ENCODE peak calls at places on chromosomes 6 and 20, in six cellular contexts. R, F, Q, V, W and I are unnamed samples.
A peak's percentile ranks its signal among the peaks of the same experiment; 100 is the strongest.

GRCh38 chr20:39421571-39422099 is 459.5 kb downstream of the DHX35 start:
- DNase-seq in R (no peak), F (no peak), Q (no peak), V (no peak), W (no peak), I (no peak)

GRCh38 chr20:21981607-21982344 is 276.3 kb downstream of the PAX1 start:
- DNase-seq in R (no peak), F (peak; percentile 17), Q (no peak), V (no peak), W (no peak), I (peak; percentile 45)

GRCh38 chr6:105184921-105185320 is 5.1 kb upstream of the POPDC3 start:
- DNase-seq in R (no peak), F (no peak), Q (peak; percentile 75), V (peak; percentile 45), W (no peak), I (no peak)

GRCh38 chr20:16123623-16124022 is 449.6 kb downstream of the KIF16B start:
- DNase-seq in R (no peak), F (peak; percentile 71), Q (no peak), V (no peak), W (no peak), I (no peak)

GRCh38 chr6:136511397-136511796 is 38.8 kb downstream of the MAP7 start:
- DNase-seq in R (no peak), F (no peak), Q (no peak), V (no peak), W (no peak), I (no peak)

GRCh38 chr6:100393493-100393892 is 71.2 kb downstream of the SIM1 start:
- DNase-seq in R (no peak), F (no peak), Q (no peak), V (no peak), W (no peak), I (no peak)

GRCh38 chr20:23078994-23079364 is 7.1 kb downstream of the CD93 start:
- DNase-seq in R (no peak), F (peak; percentile 11), Q (no peak), V (no peak), W (no peak), I (no peak)

GRCh38 chr20:50056408-50056926 is 56.5 kb downstream of the UBE2V1 start:
- DNase-seq in R (no peak), F (no peak), Q (no peak), V (no peak), W (no peak), I (no peak)

GRCh38 chr6:133062077-133062476 is 179.1 kb upstream of the EYA4 start:
- DNase-seq in R (no peak), F (peak; percentile 81), Q (peak; percentile 91), V (peak; percentile 100), W (peak; percentile 46), I (no peak)

GRCh38 chr6:9511157-9511556 is 903.7 kb downstream of the TFAP2A start:
- DNase-seq in R (no peak), F (peak; percentile 69), Q (no peak), V (no peak), W (no peak), I (no peak)

GRCh38 chr6:125197795-125198269 is 44.3 kb downstream of the TPD52L1 start:
- DNase-seq in R (no peak), F (peak; percentile 13), Q (peak; percentile 78), V (peak; percentile 31), W (peak; percentile 96), I (peak; percentile 77)

GRCh38 chr20:24742436-24742835 is 206.6 kb upstream of the CST7 start:
- DNase-seq in R (no peak), F (no peak), Q (no peak), V (no peak), W (no peak), I (no peak)

GRCh38 chr6:122130026-122130348 is 269.5 kb upstream of the HSF2 start:
- DNase-seq in R (no peak), F (no peak), Q (no peak), V (no peak), W (no peak), I (no peak)

GRCh38 chr20:14412102-14412501 is 74.7 kb upstream of the FLRT3 start:
- DNase-seq in R (no peak), F (no peak), Q (no peak), V (no peak), W (no peak), I (no peak)

GRCh38 chr6:52126231-52126630 is 38.8 kb upstream of the PKHD1 start:
- DNase-seq in R (no peak), F (no peak), Q (no peak), V (no peak), W (no peak), I (no peak)

GRCh38 chr6:160348552-160349441 is 619 bp downstream of the SLC22A3 start:
- DNase-seq in R (no peak), F (peak; percentile 20), Q (peak; percentile 51), V (no peak), W (peak; percentile 39), I (no peak)

GRCh38 chr6:1402369-1402768 is 13.0 kb downstream of the FOXF2 start:
- DNase-seq in R (no peak), F (no peak), Q (no peak), V (no peak), W (no peak), I (no peak)

GRCh38 chr6:31020057-31020456 is 9.8 kb downstream of the MUC22 start:
- DNase-seq in R (no peak), F (no peak), Q (no peak), V (no peak), W (no peak), I (no peak)

GRCh38 chr6:52681416-52681815 is 10.5 kb downstream of the TMEM14A start:
- DNase-seq in R (no peak), F (no peak), Q (no peak), V (no peak), W (no peak), I (no peak)

GRCh38 chr20:53849471-53850059 is 220.8 kb downstream of the BCAS1 start:
- DNase-seq in R (no peak), F (no peak), Q (no peak), V (no peak), W (no peak), I (no peak)

GRCh38 chr20:57247292-57247975 is 19.0 kb downstream of the BMP7 start:
- DNase-seq in R (no peak), F (no peak), Q (no peak), V (no peak), W (no peak), I (no peak)

GRCh38 chr6:166330612-166331011 is 11.7 kb downstream of the SFT2D1 start:
- DNase-seq in R (no peak), F (no peak), Q (peak; percentile 47), V (peak; percentile 23), W (no peak), I (no peak)

GRCh38 chr20:22074635-22075034 is 369.2 kb downstream of the PAX1 start:
- DNase-seq in R (no peak), F (no peak), Q (no peak), V (no peak), W (no peak), I (no peak)

GRCh38 chr6:89895273-89895874 is 1.1 kb downstream of the GJA10 start:
- DNase-seq in R (peak; percentile 42), F (peak; percentile 55), Q (peak; percentile 74), V (peak; percentile 69), W (no peak), I (no peak)

DNA sequence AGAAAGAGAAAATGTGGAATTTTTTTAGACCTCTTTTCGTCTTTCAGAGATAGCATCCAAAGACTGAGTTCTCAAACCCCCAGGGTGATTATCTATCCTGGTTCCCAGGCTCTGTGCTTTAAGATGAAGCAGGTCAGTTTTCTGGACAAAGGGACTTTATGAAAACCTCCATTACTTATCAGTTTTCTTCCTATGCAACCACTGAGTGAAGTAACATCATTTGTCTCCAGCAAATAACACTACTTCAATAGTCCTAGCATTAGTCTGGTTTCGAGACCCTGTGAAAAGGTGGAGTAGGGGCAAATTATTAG is 18.3 kb upstream of the HLA-DRB1 start:
- DNase-seq in R (no peak), F (no peak), Q (no peak), V (no peak), W (no peak), I (no peak)
- H3K4me1 ChIP-seq in R (no peaks in the 10 kb centered on the region), F (no peaks in the 10 kb centered on the region), Q (no peaks in the 10 kb centered on the region), V (no peaks in the 10 kb centered on the region), W (no peaks in the 10 kb centered on the region), I (no peaks in the 10 kb centered on the region)

DNA sequence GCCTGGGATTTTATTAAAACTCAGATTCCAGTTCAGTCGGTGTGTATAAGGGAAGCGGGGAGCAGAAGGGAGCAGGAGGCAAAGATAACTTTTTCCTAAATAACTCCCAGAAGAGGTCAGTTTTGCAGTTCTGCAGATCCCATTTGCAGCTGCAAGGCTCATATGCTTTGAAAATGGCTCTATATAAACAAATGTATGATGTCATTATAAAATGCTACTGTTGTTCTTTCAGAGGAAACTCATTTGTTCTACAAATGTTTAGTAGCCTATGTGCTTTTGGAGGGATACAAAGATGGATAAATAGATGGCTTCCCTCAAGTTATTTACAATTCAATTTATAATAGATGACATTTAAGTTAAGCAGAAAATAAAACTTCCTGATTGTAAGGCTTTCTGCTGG is 29.2 kb upstream of the DSP start:
- DNase-seq in R (no peak), F (no peak), Q (no peak), V (peak; percentile 62), W (no peak), I (no peak)
- H3K4me3 ChIP-seq in R (no peak overlapping the region), F (no peak overlapping the region), Q (no peak overlapping the region), V (no peak overlapping the region), W (no peak overlapping the region), I (no peak overlapping the region)

GRCh38 chr20:63214514-63214913 is 1.4 kb downstream of the YTHDF1 start:
- DNase-seq in R (no peak), F (no peak), Q (no peak), V (no peak), W (no peak), I (no peak)
- H3K4me1 ChIP-seq in R (peaks cover 19% of the 10 kb centered on the region), F (peaks cover 36% of the 10 kb centered on the region), Q (peaks cover 10% of the 10 kb centered on the region), V (peaks cover 6% of the 10 kb centered on the region), W (peaks cover 40% of the 10 kb centered on the region), I (peaks cover 53% of the 10 kb centered on the region)

GRCh38 chr6:73314577-73315492 is 39.2 kb downstream of the DPPA5 start:
- DNase-seq in R (no peak), F (no peak), Q (peak; percentile 14), V (no peak), W (no peak), I (no peak)

GRCh38 chr6:73308712-73309533 is 45.2 kb downstream of the DPPA5 start:
- DNase-seq in R (no peak), F (peak; percentile 39), Q (peak; percentile 40), V (no peak), W (no peak), I (no peak)

GRCh38 chr6:73309784-73310502 is 44.1 kb downstream of the DPPA5 start:
- DNase-seq in R (no peak), F (peak; percentile 59), Q (peak; percentile 67), V (peak; percentile 52), W (no peak), I (peak; percentile 39)

DNA sequence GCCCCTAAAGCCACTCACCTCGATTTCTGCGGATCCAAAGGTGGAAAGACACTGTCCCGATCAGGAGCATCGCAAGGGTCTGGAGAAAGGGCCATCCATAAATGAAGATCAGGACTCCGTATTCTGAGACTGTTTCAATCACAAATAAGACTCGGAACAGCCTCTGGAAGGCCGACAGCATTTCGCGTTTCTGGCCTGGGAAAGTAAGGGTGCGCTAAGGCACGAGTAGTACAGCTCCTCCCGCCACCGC is 44.6 kb downstream of the DPPA5 start:
- DNase-seq in R (no peak), F (no peak), Q (no peak), V (no peak), W (no peak), I (no peak)
- H3K4me3 ChIP-seq in R (peak overlapping the region; percentile 70), F (peak overlapping the region; percentile 82), Q (peak overlapping the region; percentile 51), V (peak overlapping the region; percentile 61), W (peak overlapping the region; percentile 48), I (peak overlapping the region; percentile 65)